ENCODE peak calls at places on chromosomes 3 and 15, in seven cellular contexts. W, Z, U, D, L, J and Q are unnamed samples.

GRCh38 chr15:85707519-85708338 is 87.0 kb downstream of the KLHL25 start:
- DNase-seq in W (no peak), Z (peak), U (no peak), D (no peak), L (peak), J (no peak), Q (no peak)

GRCh38 chr3:42256135-42256819 is 9.7 kb downstream of the CCK start:
- DNase-seq in W (no peak), Z (no peak), U (peak), D (no peak), L (peak), J (no peak), Q (no peak)

GRCh38 chr15:29133791-29134190 is 135.8 kb downstream of the NSMCE3 start:
- DNase-seq in W (no peak), Z (no peak), U (no peak), D (no peak), L (no peak), J (no peak), Q (no peak)

GRCh38 chr3:155497930-155498647 is 204.6 kb upstream of the STRIT1 start:
- DNase-seq in W (no peak), Z (no peak), U (peak), D (no peak), L (peak), J (no peak), Q (no peak)

GRCh38 chr3:122912772-122913538 is 114.6 kb downstream of the SEMA5B start:
- DNase-seq in W (no peak), Z (no peak), U (no peak), D (no peak), L (no peak), J (no peak), Q (peak)

GRCh38 chr15:96889734-96890480 is 559.4 kb downstream of the NR2F2 start:
- DNase-seq in W (no peak), Z (no peak), U (peak), D (no peak), L (no peak), J (no peak), Q (no peak)

GRCh38 chr3:5186089-5186853 is 1.2 kb upstream of the EDEM1 start:
- DNase-seq in W (no peak), Z (no peak), U (no peak), D (no peak), L (no peak), J (no peak), Q (peak)

GRCh38 chr15:74882528-74882927 is 7.3 kb upstream of the MPI start:
- DNase-seq in W (no peak), Z (no peak), U (no peak), D (no peak), L (no peak), J (no peak), Q (no peak)

GRCh38 chr3:188948658-188949400 is 222.9 kb upstream of the TPRG1 start:
- DNase-seq in W (no peak), Z (peak), U (peak), D (no peak), L (peak), J (peak), Q (no peak)

GRCh38 chr15:71055461-71055860 is 59.8 kb upstream of the THSD4 start:
- DNase-seq in W (no peak), Z (no peak), U (peak), D (no peak), L (no peak), J (no peak), Q (no peak)

GRCh38 chr3:36501568-36502075 is 121.3 kb downstream of the STAC start:
- DNase-seq in W (no peak), Z (no peak), U (no peak), D (no peak), L (no peak), J (no peak), Q (no peak)

GRCh38 chr15:58241872-58242271 is 103.7 kb downstream of the AQP9 start:
- DNase-seq in W (no peak), Z (no peak), U (no peak), D (no peak), L (no peak), J (no peak), Q (no peak)
- TF ChIP-seq CTCF in W (no peak), Z (no peak), U (peak), D (peak), L (peak), J (no peak), Q (no peak)

GRCh38 chr3:61177450-61177849 is 73.8 kb downstream of the FHIT start:
- DNase-seq in W (no peak), Z (no peak), U (no peak), D (no peak), L (no peak), J (no peak), Q (no peak)

GRCh38 chr3:61169621-61170251 is 81.5 kb downstream of the FHIT start:
- DNase-seq in W (no peak), Z (no peak), U (no peak), D (no peak), L (no peak), J (no peak), Q (no peak)

GRCh38 chr3:61173685-61174084 is 77.6 kb downstream of the FHIT start:
- DNase-seq in W (no peak), Z (no peak), U (peak), D (no peak), L (peak), J (no peak), Q (no peak)

GRCh38 chr3:61168286-61168685 is 83.0 kb downstream of the FHIT start:
- DNase-seq in W (no peak), Z (no peak), U (no peak), D (no peak), L (no peak), J (no peak), Q (no peak)

GRCh38 chr3:61172684-61173083 is 78.6 kb downstream of the FHIT start:
- DNase-seq in W (no peak), Z (no peak), U (no peak), D (no peak), L (no peak), J (no peak), Q (peak)
- TF ChIP-seq CTCF in W (peak), Z (no peak), U (no peak), D (no peak), L (peak), J (no peak), Q (peak)

DNA sequence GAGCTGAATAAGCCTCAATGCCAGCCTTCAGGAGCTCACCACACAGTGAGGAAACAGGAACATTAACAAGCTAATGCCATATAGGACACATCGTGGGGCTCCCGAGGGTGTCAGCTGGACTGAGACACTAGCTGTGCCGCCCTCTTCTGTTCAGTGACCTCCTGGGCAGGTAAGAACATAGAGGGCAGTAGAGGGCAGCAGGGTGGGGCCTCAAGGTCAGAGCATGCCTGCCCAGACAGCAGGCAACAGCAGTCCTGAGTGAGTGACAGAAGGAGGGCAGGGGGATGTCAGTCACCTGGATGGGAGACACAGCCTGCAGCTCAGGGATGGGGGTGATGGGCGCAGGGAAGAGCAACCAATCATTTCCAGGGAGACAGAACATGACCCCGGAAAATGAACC is 15.5 kb downstream of the NTRK3 start:
- DNase-seq in W (no peak), Z (no peak), U (no peak), D (no peak), L (no peak), J (no peak), Q (no peak)
- TF ChIP-seq CTCF in W (no peak), Z (no peak), U (no peak), D (no peak), L (no peak), J (no peak), Q (no peak)

GRCh38 chr3:119322523-119323400 is 28.6 kb downstream of the ARHGAP31 start:
- DNase-seq in W (peak), Z (peak), U (peak), D (peak), L (peak), J (peak), Q (peak)
- TF ChIP-seq CTCF in W (peak), Z (no peak), U (no peak), D (peak), L (peak), J (no peak), Q (no peak)